ENCODE peak calls at places on chromosomes 5 and 9, in seven cellular contexts. M, P, D, J, R, V and Q are unnamed samples.

GRCh38 chr5:56908942-56909293 is 478 bp upstream of the SETD9 start:
- DNase-seq in M (peak), P (no peak), D (no peak), J (no peak), R (peak), V (no peak), Q (no peak)

GRCh38 chr5:147327421-147327820 is 92.6 kb downstream of the STK32A start:
- DNase-seq in M (no peak), P (no peak), D (no peak), J (no peak), R (no peak), V (no peak), Q (no peak)

GRCh38 chr5:40368200-40368599 is 311.5 kb upstream of the PTGER4 start:
- DNase-seq in M (no peak), P (no peak), D (no peak), J (no peak), R (no peak), V (no peak), Q (no peak)

GRCh38 chr5:43192558-43193170 is 639 bp downstream of the NIM1K start:
- DNase-seq in M (peak), P (peak), D (no peak), J (no peak), R (peak), V (peak), Q (no peak)

GRCh38 chr5:143106175-143106574 is 297.3 kb downstream of the NR3C1 start:
- DNase-seq in M (peak), P (no peak), D (peak), J (peak), R (peak), V (peak), Q (no peak)

GRCh38 chr9:38671372-38671731 is 48.6 kb downstream of the FAM240B start:
- DNase-seq in M (no peak), P (no peak), D (no peak), J (no peak), R (no peak), V (no peak), Q (no peak)

GRCh38 chr9:107437716-107438115 is 51.9 kb downstream of the KLF4 start:
- DNase-seq in M (no peak), P (no peak), D (no peak), J (no peak), R (no peak), V (peak), Q (no peak)

GRCh38 chr5:64971538-64971937 is 202.8 kb downstream of the CWC27 start:
- DNase-seq in M (no peak), P (no peak), D (no peak), J (no peak), R (no peak), V (no peak), Q (no peak)

GRCh38 chr5:179278119-179278518 is 67.1 kb downstream of the ADAMTS2 start:
- DNase-seq in M (no peak), P (no peak), D (no peak), J (no peak), R (no peak), V (no peak), Q (no peak)

GRCh38 chr5:83340511-83340918 is 131.0 kb upstream of the VCAN start:
- DNase-seq in M (no peak), P (peak), D (no peak), J (no peak), R (no peak), V (no peak), Q (no peak)

GRCh38 chr9:14358523-14358922 is 44.6 kb upstream of the NFIB start:
- DNase-seq in M (peak), P (no peak), D (no peak), J (no peak), R (no peak), V (no peak), Q (no peak)

GRCh38 chr5:33312631-33313030 is 128.1 kb upstream of the TARS1 start:
- DNase-seq in M (no peak), P (no peak), D (no peak), J (no peak), R (no peak), V (no peak), Q (no peak)

GRCh38 chr9:136543830-136544548 is 1.9 kb downstream of the NOTCH1 start:
- DNase-seq in M (peak), P (no peak), D (no peak), J (no peak), R (no peak), V (no peak), Q (no peak)

GRCh38 chr5:157575096-157575872 is at the start of gene ADAM19:
- DNase-seq in M (peak), P (peak), D (no peak), J (peak), R (peak), V (peak), Q (no peak)

GRCh38 chr5:80760178-80760577 is 105.4 kb upstream of the DHFR start:
- DNase-seq in M (no peak), P (no peak), D (no peak), J (no peak), R (no peak), V (no peak), Q (no peak)

GRCh38 chr5:133118741-133119140 is 66.9 kb downstream of the HSPA4 start:
- DNase-seq in M (no peak), P (no peak), D (no peak), J (no peak), R (no peak), V (no peak), Q (no peak)

GRCh38 chr5:127941646-127942045 is 141.9 kb upstream of the SLC12A2 start:
- DNase-seq in M (no peak), P (no peak), D (no peak), J (no peak), R (no peak), V (peak), Q (no peak)

GRCh38 chr5:69083412-69083811 is 10.4 kb upstream of the SLC30A5 start:
- DNase-seq in M (peak), P (no peak), D (no peak), J (peak), R (no peak), V (peak), Q (no peak)

GRCh38 chr5:67043789-67044511 is 152.6 kb downstream of the CD180 start:
- DNase-seq in M (no peak), P (no peak), D (no peak), J (peak), R (no peak), V (no peak), Q (no peak)

GRCh38 chr9:104907278-104907951 is 20.5 kb downstream of the ABCA1 start:
- DNase-seq in M (peak), P (no peak), D (no peak), J (no peak), R (peak), V (no peak), Q (peak)

GRCh38 chr9:80906728-80907127 is 782.6 kb downstream of the TLE1 start:
- DNase-seq in M (no peak), P (no peak), D (no peak), J (no peak), R (no peak), V (no peak), Q (no peak)

GRCh38 chr5:149420509-149421371 is 41.6 kb upstream of the IL17B start:
- DNase-seq in M (no peak), P (no peak), D (no peak), J (no peak), R (no peak), V (peak), Q (no peak)

GRCh38 chr5:160197341-160198147 is 31.8 kb upstream of the FABP6 start:
- DNase-seq in M (no peak), P (no peak), D (no peak), J (peak), R (peak), V (peak), Q (no peak)

GRCh38 chr5:127275641-127276193 is 14.9 kb upstream of the MEGF10 start:
- DNase-seq in M (no peak), P (no peak), D (no peak), J (no peak), R (no peak), V (no peak), Q (no peak)

GRCh38 chr5:131104169-131104775 is 60.8 kb downstream of the HINT1 start:
- DNase-seq in M (peak), P (no peak), D (no peak), J (no peak), R (no peak), V (no peak), Q (no peak)

GRCh38 chr5:154753792-154754191 is 1.4 kb upstream of the LARP1 start:
- DNase-seq in M (no peak), P (no peak), D (peak), J (peak), R (peak), V (peak), Q (peak)
- H3K4me3 ChIP-seq in M (peak), P (no peak), D (no peak), J (peak), R (peak), V (peak), Q (no peak)

DNA sequence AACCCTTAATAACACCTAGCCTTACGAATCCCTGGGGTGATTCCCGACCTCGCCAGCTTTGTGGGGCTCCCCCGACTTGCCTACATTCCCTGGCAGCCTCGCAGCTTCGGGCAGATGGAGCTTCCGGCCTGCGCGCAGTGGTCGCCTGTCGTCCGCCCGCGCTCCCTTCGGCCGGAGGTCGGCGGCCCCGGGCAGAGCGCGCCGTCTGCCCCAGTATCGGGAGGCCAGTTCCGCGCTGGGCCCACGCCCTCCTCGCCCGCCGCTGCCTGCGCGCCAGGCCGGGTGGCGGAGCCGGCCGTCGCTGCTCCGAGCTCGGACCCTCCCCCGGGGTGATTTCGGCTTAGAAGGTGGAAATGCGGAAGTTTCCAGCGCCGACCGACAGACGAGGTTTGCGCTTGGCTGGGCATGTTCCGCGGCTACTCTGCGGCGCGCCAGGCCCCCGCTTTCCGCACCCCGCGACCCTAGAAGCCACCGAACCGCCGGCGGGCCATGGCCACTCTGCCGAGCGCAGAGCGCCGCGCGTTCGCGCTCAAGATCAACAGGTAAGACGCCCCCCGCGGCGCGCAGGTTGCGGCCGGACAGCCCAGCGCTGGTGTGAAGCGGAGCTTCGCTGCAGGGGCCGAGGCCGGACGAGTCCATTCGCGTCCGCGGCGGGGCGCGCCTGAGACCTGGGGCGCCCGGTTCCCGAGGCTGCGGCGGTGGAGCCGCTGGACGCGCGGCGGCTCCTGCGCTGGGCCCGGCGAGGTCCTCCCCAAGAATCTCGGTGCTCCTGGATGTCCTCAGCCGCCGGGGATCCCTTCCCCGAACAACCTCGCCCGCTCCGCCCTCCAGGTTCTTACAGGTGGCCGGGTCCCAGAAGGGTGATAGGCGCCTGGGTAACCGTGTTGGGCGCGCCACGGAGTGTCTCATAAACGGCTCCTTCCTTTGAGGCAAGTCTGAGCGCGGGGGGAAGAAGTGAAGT is at the start of gene DOCK8:
- DNase-seq in M (peak), P (peak), D (no peak), J (peak), R (peak), V (peak), Q (peak)
- H3K4me3 ChIP-seq in M (peak), P (peak), D (peak), J (peak), R (peak), V (peak), Q (peak)

GRCh38 chr5:77637170-77638074 is 1.1 kb downstream of the OTP start:
- DNase-seq in M (no peak), P (no peak), D (no peak), J (no peak), R (no peak), V (peak), Q (no peak)
- H3K4me3 ChIP-seq in M (no peak), P (no peak), D (no peak), J (no peak), R (no peak), V (no peak), Q (no peak)

GRCh38 chr9:96413312-96414221 is 4.6 kb downstream of the ZNF367 start:
- DNase-seq in M (no peak), P (no peak), D (no peak), J (no peak), R (no peak), V (no peak), Q (no peak)
- H3K4me3 ChIP-seq in M (no peak), P (no peak), D (no peak), J (no peak), R (no peak), V (no peak), Q (no peak)

DNA sequence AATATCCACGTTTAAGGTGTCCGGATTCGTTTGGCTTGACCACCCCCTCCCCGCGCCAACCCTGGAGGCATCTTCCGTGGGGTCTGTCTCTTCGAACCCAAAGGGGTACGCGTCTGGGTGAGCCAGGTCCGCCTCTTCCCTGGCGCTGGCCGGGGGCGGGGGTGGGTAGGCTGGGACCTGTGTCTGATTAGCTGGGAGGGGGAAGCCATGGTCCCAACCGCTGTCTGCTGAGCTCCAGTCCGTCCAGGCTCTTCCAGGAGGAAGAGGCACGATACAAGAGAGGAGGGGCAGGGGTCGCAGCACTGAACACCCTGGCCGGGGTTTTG is at the start of gene LVRN:
- DNase-seq in M (no peak), P (no peak), D (no peak), J (no peak), R (no peak), V (no peak), Q (no peak)
- H3K4me3 ChIP-seq in M (peak), P (no peak), D (peak), J (no peak), R (peak), V (peak), Q (peak)

GRCh38 chr9:37574241-37574721 is 1.9 kb downstream of the FBXO10 start:
- DNase-seq in M (no peak), P (no peak), D (peak), J (no peak), R (no peak), V (peak), Q (no peak)

GRCh38 chr9:37575921-37576721 is at the start of gene FBXO10:
- DNase-seq in M (peak), P (peak), D (no peak), J (peak), R (peak), V (peak), Q (no peak)

GRCh38 chr9:37575511-37575914 is 667 bp downstream of the FBXO10 start:
- DNase-seq in M (no peak), P (no peak), D (no peak), J (no peak), R (no peak), V (peak), Q (no peak)

GRCh38 chr9:37574996-37575395 is 1.2 kb downstream of the FBXO10 start:
- DNase-seq in M (no peak), P (no peak), D (no peak), J (no peak), R (no peak), V (peak), Q (no peak)
- H3K4me3 ChIP-seq in M (no peak), P (no peak), D (peak), J (no peak), R (no peak), V (peak), Q (peak)

GRCh38 chr9:133146746-133147411 is 16.8 kb downstream of the GBGT1 start:
- DNase-seq in M (no peak), P (no peak), D (no peak), J (no peak), R (no peak), V (no peak), Q (no peak)
- H3K4me3 ChIP-seq in M (no peak), P (no peak), D (no peak), J (no peak), R (no peak), V (no peak), Q (no peak)